ENCODE peak calls at places on chromosomes 13 and 19, in four cellular contexts. C, K, L and Q are unnamed samples.

GRCh38 chr19:46678110-46678732 is 17.2 kb upstream of the DACT3 start:
- DNase-seq in L (peak; percentile 36), C (no peak), K (no peak), Q (peak; percentile 13)

GRCh38 chr13:44523176-44524017 is 52.7 kb downstream of the TSC22D1 start:
- DNase-seq in C (no peak), K (no peak), L (peak; percentile 13), Q (peak; percentile 15)

GRCh38 chr13:54633461-54633860 is 1604.8 kb downstream of the OLFM4 start:
- DNase-seq in C (no peak), L (no peak), K (no peak), Q (no peak)

GRCh38 chr19:35171730-35172129 is 17.2 kb downstream of the FXYD5 start:
- DNase-seq in C (no peak), K (no peak), L (no peak), Q (no peak)

GRCh38 chr19:39195755-39196154 is 1.0 kb upstream of the NCCRP1 start:
- DNase-seq in K (no peak), L (no peak), C (no peak), Q (no peak)

GRCh38 chr19:35724560-35724959 is 6.8 kb downstream of the KMT2B start:
- DNase-seq in L (no peak), K (no peak), C (no peak), Q (no peak)

GRCh38 chr19:54186934-54187381 is 2.4 kb downstream of the MBOAT7 start:
- DNase-seq in K (no peak), L (no peak), C (no peak), Q (no peak)

GRCh38 chr13:39411501-39411900 is 191.5 kb downstream of the LHFPL6 start:
- DNase-seq in K (no peak), L (no peak), C (no peak), Q (no peak)

GRCh38 chr13:101265934-101266333 is 150.4 kb downstream of the NALCN start:
- DNase-seq in C (no peak), K (no peak), L (no peak), Q (no peak)

GRCh38 chr13:49681837-49682236 is 9.4 kb downstream of the EBPL start:
- DNase-seq in K (no peak), L (no peak), C (no peak), Q (no peak)

GRCh38 chr13:46492946-46493345 is 60.0 kb upstream of the LRCH1 start:
- DNase-seq in L (peak; percentile 64), K (no peak), C (no peak), Q (peak; percentile 7)

GRCh38 chr13:35743165-35743564 is 266.7 kb upstream of the MAB21L1 start:
- DNase-seq in C (no peak), L (no peak), K (no peak), Q (no peak)

GRCh38 chr19:10568444-10568825 is 344 bp downstream of the CDKN2D start:
- DNase-seq in K (no peak), C (no peak), L (no peak), Q (no peak)

GRCh38 chr13:49587311-49587847 is 2.0 kb upstream of the RCBTB1 start:
- DNase-seq in K (no peak), C (no peak), L (no peak), Q (no peak)

GRCh38 chr19:39145180-39145953 is 19.8 kb downstream of the PAK4 start:
- DNase-seq in L (no peak), C (no peak), K (no peak), Q (no peak)

GRCh38 chr19:31613683-31614219 is 264.5 kb upstream of the TSHZ3 start:
- DNase-seq in C (no peak), K (no peak), L (no peak), Q (no peak)

GRCh38 chr19:48249502-48250014 is 6.2 kb downstream of the CARD8 start:
- DNase-seq in K (no peak), L (no peak), C (peak; percentile 42), Q (peak; percentile 73)

GRCh38 chr13:28494861-28495585 is at the start of gene FLT1:
- DNase-seq in C (peak; percentile 79), K (no peak), L (peak; percentile 71), Q (no peak)

GRCh38 chr13:101706651-101707050 is 254.2 kb downstream of the ITGBL1 start:
- DNase-seq in K (no peak), L (no peak), C (no peak), Q (no peak)

GRCh38 chr19:57511484-57511883 is 11.7 kb downstream of the ZNF773 start:
- DNase-seq in K (no peak), C (no peak), L (no peak), Q (no peak)

GRCh38 chr19:460877-461609 is at the start of gene SHC2:
- DNase-seq in L (peak; percentile 63), C (peak; percentile 54), K (no peak), Q (no peak)

GRCh38 chr19:4457654-4458406 is at the start of gene UBXN6:
- DNase-seq in C (peak; percentile 97), L (peak; percentile 99), K (peak; percentile 88), Q (peak; percentile 97)

GRCh38 chr13:29749401-29750177 is 100.8 kb downstream of the UBL3 start:
- DNase-seq in K (no peak), C (no peak), L (no peak), Q (no peak)

GRCh38 chr13:29752175-29752574 is 98.2 kb downstream of the UBL3 start:
- DNase-seq in C (no peak), L (no peak), K (no peak), Q (no peak)

GRCh38 chr13:29748097-29748496 is 102.3 kb downstream of the UBL3 start:
- DNase-seq in C (no peak), K (no peak), L (no peak), Q (no peak)

GRCh38 chr13:29753593-29754485 is 96.6 kb downstream of the UBL3 start:
- DNase-seq in K (no peak), C (no peak), L (no peak), Q (no peak)

DNA sequence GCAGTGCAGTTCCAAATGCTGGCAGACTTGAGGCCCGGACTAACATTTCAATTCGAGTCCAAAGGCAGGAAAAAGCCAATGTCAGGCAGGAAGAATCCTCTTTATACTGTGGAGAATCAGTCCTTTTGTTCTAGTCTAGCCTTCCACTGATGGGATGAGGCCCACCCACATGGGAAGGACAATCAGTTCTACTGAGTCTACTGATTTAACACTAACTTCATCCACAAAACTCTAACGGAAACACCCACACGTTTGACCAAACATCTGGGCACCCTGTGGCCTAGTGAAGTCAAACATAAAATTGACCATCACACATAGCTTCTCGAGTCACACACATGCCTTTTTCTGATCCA is 100.3 kb downstream of the UBL3 start:
- DNase-seq in K (no peak), C (no peak), L (no peak), Q (no peak)
- H3K4me3 ChIP-seq in K (no peak overlapping the region), C (no peak overlapping the region), L (no peak overlapping the region), Q (no peak overlapping the region)

DNA sequence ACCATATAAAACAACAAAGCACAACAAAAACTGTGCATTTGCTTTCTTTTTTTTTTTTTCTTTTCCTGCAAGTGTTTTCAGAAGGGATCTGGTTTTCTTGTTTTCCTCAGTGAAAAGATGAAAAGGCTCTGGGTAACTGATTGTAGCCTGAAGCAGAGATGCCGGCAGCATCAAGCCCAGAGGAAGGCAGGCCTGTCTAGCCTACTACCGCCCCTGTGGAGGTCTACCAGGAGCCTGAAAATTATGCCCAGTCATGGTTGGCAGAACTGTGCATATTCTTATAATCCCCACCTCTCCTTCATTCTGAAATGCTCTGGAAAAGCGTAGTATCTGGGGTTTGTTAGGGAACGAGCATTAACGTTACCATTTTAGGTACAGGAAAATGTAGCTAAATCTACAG is 32.6 kb upstream of the MEDAG start:
- DNase-seq in L (no peak), K (no peak), C (no peak), Q (no peak)
- H3K4me3 ChIP-seq in L (no peak overlapping the region), K (no peak overlapping the region), C (no peak overlapping the region), Q (no peak overlapping the region)

GRCh38 chr19:33301011-33301899 is 1.1 kb downstream of the CEBPA start:
- DNase-seq in L (peak; percentile 40), K (no peak), C (no peak), Q (no peak)

GRCh38 chr19:33301900-33302174 is 497 bp downstream of the CEBPA start:
- DNase-seq in C (no peak), L (peak; percentile 34), K (no peak), Q (no peak)

GRCh38 chr19:33299061-33299665 is 3.2 kb downstream of the CEBPA start:
- DNase-seq in C (no peak), K (no peak), L (no peak), Q (no peak)

GRCh38 chr19:33298146-33298911 is 4.0 kb downstream of the CEBPA start:
- DNase-seq in L (no peak), C (no peak), K (no peak), Q (no peak)

DNA sequence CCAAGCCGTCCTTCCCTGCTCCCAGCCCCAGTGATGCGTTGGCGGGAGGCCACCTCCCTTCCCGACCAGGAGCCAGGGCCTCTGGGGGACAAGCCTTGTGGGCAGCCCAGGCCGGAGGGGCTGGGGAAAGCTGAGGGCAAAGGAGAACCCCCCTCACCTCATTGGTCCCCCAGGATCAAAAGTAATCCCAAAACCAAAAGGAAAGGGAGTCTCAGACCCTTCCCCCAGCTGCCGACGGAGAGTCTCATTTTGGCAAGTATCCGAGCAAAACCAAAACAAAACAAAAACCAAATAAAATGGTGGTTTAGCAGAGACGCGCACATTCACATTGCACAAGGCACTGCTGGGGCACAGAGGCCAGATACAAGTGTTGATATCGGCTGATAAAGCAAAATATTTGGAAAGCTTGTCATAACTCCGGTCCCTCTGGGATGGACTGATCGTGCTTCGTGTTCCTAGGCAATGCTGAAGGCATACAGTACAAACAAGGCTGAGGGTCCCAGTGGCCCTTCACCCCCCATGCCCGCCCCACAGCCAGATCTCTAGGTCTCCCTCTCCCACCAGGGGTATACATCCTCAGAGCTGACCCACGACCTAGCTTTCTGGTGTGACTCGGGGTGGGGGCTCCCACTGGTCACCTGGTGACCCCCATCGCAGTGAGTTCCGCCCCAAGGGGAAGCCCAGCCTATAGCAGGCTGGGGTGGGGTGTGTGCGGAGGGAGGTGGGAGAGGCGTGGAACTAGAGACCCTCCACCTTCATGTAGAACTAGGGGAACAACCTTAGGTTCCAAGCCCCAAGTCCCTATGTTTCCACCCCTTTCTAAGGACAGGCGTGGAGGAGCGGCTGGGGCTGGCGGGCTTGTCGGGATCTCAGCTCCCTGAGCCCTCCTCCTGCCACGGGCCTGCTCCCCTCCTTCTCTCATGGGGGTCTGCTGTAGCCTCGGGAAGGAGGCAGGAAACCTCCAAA is 2.0 kb downstream of the CEBPA start:
- DNase-seq in C (peak; percentile 45), L (no peak), K (no peak), Q (no peak)
- H3K4me3 ChIP-seq in C (peak overlapping the region; percentile 37), L (no peak overlapping the region), K (peak overlapping the region; percentile 88), Q (no peak overlapping the region)

DNA sequence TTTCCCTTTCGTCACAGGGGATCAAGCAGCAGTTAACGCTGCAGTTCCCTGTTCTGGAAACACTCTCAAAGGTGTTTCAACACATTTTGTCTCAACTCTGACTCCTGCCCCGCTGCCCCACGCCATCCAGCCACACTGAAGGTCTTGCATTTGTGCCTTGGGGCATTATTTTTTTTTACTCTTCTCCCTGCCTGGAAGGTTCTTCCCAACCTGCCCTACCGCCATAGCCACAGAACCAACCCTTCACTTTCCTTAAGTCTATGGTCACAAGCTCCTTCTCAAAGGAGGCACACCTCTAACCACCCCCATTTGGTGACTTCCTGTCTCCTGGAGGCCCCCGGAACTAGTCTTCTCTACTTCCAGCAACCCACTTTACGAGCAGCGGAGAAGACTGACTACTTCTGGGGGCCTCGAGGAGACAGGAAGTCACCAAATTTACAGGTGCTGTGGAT is 17.2 kb downstream of the KL start:
- DNase-seq in L (peak; percentile 13), C (no peak), K (no peak), Q (no peak)
- H3K4me3 ChIP-seq in L (no peak overlapping the region), C (no peak overlapping the region), K (no peak overlapping the region), Q (no peak overlapping the region)